ENCODE peak calls at places on chromosomes 13 and 19, in four cellular contexts. One of them, this sample, is unnamed. For H3K27me3, the result is how much of the 10 kb centered on the place peaks cover.

GRCh38 chr19:7636691-7637373 is at the start of gene STXBP2:
- DNase-seq in fibroblast of lung: no peak
- DNase-seq in IMR-90: no peak
- DNase-seq in hepatocyte: peak
- DNase-seq in this sample: peak

GRCh38 chr13:89380101-89380500 is 1708.9 kb downstream of the SLITRK5 start:
- DNase-seq in fibroblast of lung: no peak
- DNase-seq in hepatocyte: peak
- DNase-seq in IMR-90: no peak
- DNase-seq in this sample: no peak

GRCh38 chr19:17944301-17944700 is 11.5 kb downstream of the CCDC124 start:
- DNase-seq in IMR-90: peak
- DNase-seq in hepatocyte: no peak
- DNase-seq in fibroblast of lung: peak
- DNase-seq in this sample: no peak

GRCh38 chr19:33416307-33417215 is 43.1 kb downstream of the CEBPG start:
- DNase-seq in fibroblast of lung: peak
- DNase-seq in IMR-90: peak
- DNase-seq in hepatocyte: peak
- DNase-seq in this sample: peak

GRCh38 chr19:55385236-55385748 is 440 bp upstream of the RPL28 start:
- DNase-seq in IMR-90: peak
- DNase-seq in fibroblast of lung: peak
- DNase-seq in hepatocyte: peak
- DNase-seq in this sample: peak

GRCh38 chr19:30978639-30979038 is 370.6 kb downstream of the TSHZ3 start:
- DNase-seq in IMR-90: no peak
- DNase-seq in hepatocyte: no peak
- DNase-seq in fibroblast of lung: no peak
- DNase-seq in this sample: no peak

GRCh38 chr13:49098771-49099512 is 121.2 kb upstream of the MLNR start:
- DNase-seq in hepatocyte: no peak
- DNase-seq in fibroblast of lung: peak
- DNase-seq in IMR-90: no peak
- DNase-seq in this sample: no peak

GRCh38 chr13:42788601-42789000 is 7.2 kb downstream of the FAM216B start:
- DNase-seq in hepatocyte: no peak
- DNase-seq in fibroblast of lung: no peak
- DNase-seq in IMR-90: no peak
- DNase-seq in this sample: no peak

GRCh38 chr13:66811445-66811844 is 418.7 kb downstream of the PCDH9 start:
- DNase-seq in fibroblast of lung: no peak
- DNase-seq in hepatocyte: no peak
- DNase-seq in IMR-90: no peak
- DNase-seq in this sample: no peak

GRCh38 chr19:41357746-41358145 is 4.0 kb upstream of the TGFB1 start:
- DNase-seq in fibroblast of lung: no peak
- DNase-seq in hepatocyte: no peak
- DNase-seq in IMR-90: no peak
- DNase-seq in this sample: no peak
- H3K27ac ChIP-seq in fibroblast of lung: no peak
- H3K27ac ChIP-seq in hepatocyte: no peak
- H3K27ac ChIP-seq in IMR-90: no peak
- H3K27ac ChIP-seq in this sample: peak

DNA sequence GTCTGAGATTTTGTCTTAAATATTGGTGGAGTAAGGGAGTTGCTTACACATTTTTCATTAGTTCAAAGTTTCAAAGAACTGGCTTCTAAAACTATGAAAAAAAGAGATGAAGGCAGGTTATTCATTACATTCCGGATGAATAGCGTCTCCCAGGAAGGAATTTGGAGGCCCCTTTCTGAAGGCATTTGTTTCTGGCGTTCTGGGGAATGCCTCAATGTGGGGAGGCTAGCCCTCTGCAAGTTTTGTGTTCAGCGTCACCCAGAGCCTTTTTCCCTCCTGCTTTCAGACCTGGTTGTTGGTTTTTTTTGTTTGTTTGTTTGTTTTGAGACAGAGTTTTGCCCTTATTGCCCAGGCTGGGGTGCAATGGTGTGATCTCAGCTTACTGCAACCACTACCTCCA is 21.0 kb downstream of the FAM124A start:
- DNase-seq in IMR-90: no peak
- DNase-seq in hepatocyte: no peak
- DNase-seq in fibroblast of lung: no peak
- DNase-seq in this sample: no peak
- H3K27me3 ChIP-seq in IMR-90: under half
- H3K27me3 ChIP-seq in hepatocyte: under half
- H3K27me3 ChIP-seq in fibroblast of lung: under half
- H3K27me3 ChIP-seq in this sample: under half

DNA sequence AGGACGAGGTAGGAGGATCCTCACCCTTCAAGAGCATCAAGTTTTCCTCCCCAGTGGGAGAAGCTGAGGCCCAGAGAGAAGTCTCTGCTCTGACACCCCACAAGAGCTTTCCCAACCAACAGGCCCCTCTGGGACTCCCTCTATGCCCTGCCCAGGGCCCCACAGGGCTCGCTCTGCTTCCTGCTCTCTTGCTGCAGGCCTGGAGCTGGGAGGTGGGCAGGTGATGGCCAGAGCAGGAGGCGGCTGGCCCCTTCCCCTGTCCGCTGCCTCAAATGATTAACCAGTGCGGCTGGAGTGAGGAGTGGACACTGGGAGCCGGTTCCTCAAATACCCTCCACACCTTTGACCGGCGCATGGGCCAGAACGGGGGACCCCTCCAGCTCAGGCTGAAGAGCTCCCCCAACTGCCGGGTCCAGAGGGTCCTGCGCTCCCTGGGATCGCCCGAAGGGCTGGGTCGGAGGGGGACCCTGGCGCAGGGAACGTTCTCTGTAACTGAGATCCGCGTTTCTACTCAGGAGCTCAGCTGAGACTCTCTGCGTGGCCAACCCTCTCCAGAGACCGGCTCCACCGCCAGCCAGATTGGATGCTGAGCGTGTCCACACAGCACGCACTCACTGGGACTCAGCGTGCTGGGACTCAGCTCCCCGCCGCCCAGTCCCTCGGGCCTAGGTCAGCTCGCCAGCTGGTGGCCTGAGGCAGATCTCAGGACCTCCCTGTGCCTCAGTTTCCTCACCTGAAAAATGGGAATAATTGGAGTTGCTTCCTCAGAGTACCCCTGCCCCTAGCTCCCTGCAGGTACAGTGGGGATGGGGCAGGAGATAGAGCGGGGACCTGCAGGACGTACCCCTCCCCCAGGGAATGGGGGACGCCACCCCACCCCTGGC is 6.7 kb upstream of the ONECUT3 start:
- DNase-seq in fibroblast of lung: no peak
- DNase-seq in hepatocyte: no peak
- DNase-seq in IMR-90: peak
- DNase-seq in this sample: no peak
- H3K4me3 ChIP-seq in fibroblast of lung: no peak
- H3K4me3 ChIP-seq in hepatocyte: no peak
- H3K4me3 ChIP-seq in IMR-90: no peak
- H3K4me3 ChIP-seq in this sample: no peak

DNA sequence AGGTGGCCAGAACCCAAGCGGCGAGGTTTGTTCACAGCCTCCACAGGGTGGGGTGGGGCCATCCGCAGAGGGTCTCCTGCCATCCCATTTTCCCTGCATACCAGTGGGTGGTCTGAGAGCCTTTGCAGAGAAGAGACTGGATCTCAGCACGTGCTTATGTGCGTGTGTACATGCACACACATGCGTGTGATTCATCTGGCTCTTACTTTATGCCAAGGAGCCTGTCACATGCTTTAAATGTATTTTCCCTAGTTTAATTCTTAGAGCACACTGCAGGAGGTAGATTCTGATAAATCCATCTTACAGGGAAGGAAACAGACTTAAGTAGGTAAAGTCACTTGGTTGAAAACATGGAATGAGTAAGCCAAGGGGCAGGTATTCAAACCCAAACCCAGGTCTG is 47.1 kb downstream of the CAPN12 start:
- DNase-seq in fibroblast of lung: no peak
- DNase-seq in IMR-90: no peak
- DNase-seq in hepatocyte: no peak
- DNase-seq in this sample: no peak
- H3K27ac ChIP-seq in fibroblast of lung: no peak
- H3K27ac ChIP-seq in IMR-90: no peak
- H3K27ac ChIP-seq in hepatocyte: peak
- H3K27ac ChIP-seq in this sample: no peak

This sample was measured in CD4-positive, CD25-positive, alpha-beta regulatory T cell.